ENCODE peak calls at places on chromosomes 4 and X, in five cellular contexts. One of them, this sample, is unnamed.

GRCh38 chr4:12084690-12085089 is 656.0 kb upstream of the HS3ST1 start:
- DNase-seq in left ventricle myocardium inferior: no peak
- DNase-seq in tibial nerve: no peak
- DNase-seq in heart right ventricle: no peak
- DNase-seq in HFF-Myc: no peak
- DNase-seq in this sample: no peak

GRCh38 chr4:38310446-38311043 is 350.3 kb downstream of the PTTG2 start:
- DNase-seq in left ventricle myocardium inferior: no peak
- DNase-seq in tibial nerve: no peak
- DNase-seq in heart right ventricle: no peak
- DNase-seq in HFF-Myc: no peak
- DNase-seq in this sample: no peak

GRCh38 chrX:108165349-108166111 is 74.0 kb downstream of the ATG4A start:
- DNase-seq in left ventricle myocardium inferior: no peak
- DNase-seq in tibial nerve: no peak
- DNase-seq in heart right ventricle: no peak
- DNase-seq in HFF-Myc: peak
- DNase-seq in this sample: no peak

GRCh38 chr4:183241771-183242170 is 78.3 kb downstream of the CLDN22 start:
- DNase-seq in left ventricle myocardium inferior: no peak
- DNase-seq in tibial nerve: no peak
- DNase-seq in heart right ventricle: no peak
- DNase-seq in HFF-Myc: no peak
- DNase-seq in this sample: no peak

GRCh38 chrX:103498786-103499185 is 20.5 kb downstream of the RAB40A start:
- DNase-seq in left ventricle myocardium inferior: no peak
- DNase-seq in tibial nerve: no peak
- DNase-seq in heart right ventricle: no peak
- DNase-seq in HFF-Myc: no peak
- DNase-seq in this sample: no peak

GRCh38 chr4:52244773-52245360 is 193.8 kb downstream of the SPATA18 start:
- DNase-seq in left ventricle myocardium inferior: no peak
- DNase-seq in tibial nerve: peak
- DNase-seq in heart right ventricle: no peak
- DNase-seq in HFF-Myc: no peak
- DNase-seq in this sample: peak

GRCh38 chr4:25993564-25994185 is 79.7 kb downstream of the SMIM20 start:
- DNase-seq in left ventricle myocardium inferior: peak
- DNase-seq in tibial nerve: no peak
- DNase-seq in heart right ventricle: peak
- DNase-seq in HFF-Myc: no peak
- DNase-seq in this sample: no peak

GRCh38 chr4:152534541-152535231 is 1.2 kb downstream of the FBXW7 start:
- DNase-seq in left ventricle myocardium inferior: peak
- DNase-seq in tibial nerve: no peak
- DNase-seq in heart right ventricle: peak
- DNase-seq in HFF-Myc: no peak
- DNase-seq in this sample: no peak

GRCh38 chr4:74665346-74665745 is 129.0 kb downstream of the BTC start:
- DNase-seq in left ventricle myocardium inferior: no peak
- DNase-seq in tibial nerve: no peak
- DNase-seq in heart right ventricle: no peak
- DNase-seq in HFF-Myc: no peak
- DNase-seq in this sample: no peak

GRCh38 chr4:184369871-184370270 is 104.5 kb downstream of the IRF2 start:
- DNase-seq in left ventricle myocardium inferior: no peak
- DNase-seq in tibial nerve: no peak
- DNase-seq in heart right ventricle: no peak
- DNase-seq in HFF-Myc: no peak
- DNase-seq in this sample: no peak

GRCh38 chrX:154724999-154725756 is 25.7 kb downstream of the GAB3 start:
- DNase-seq in left ventricle myocardium inferior: no peak
- DNase-seq in tibial nerve: no peak
- DNase-seq in heart right ventricle: no peak
- DNase-seq in HFF-Myc: no peak
- DNase-seq in this sample: no peak

GRCh38 chrX:110420771-110421498 is 62.3 kb downstream of the RTL9 start:
- DNase-seq in left ventricle myocardium inferior: no peak
- DNase-seq in tibial nerve: no peak
- DNase-seq in heart right ventricle: no peak
- DNase-seq in HFF-Myc: no peak
- DNase-seq in this sample: no peak

GRCh38 chr4:4643306-4643705 is 101.5 kb upstream of the STX18 start:
- DNase-seq in left ventricle myocardium inferior: no peak
- DNase-seq in tibial nerve: no peak
- DNase-seq in heart right ventricle: no peak
- DNase-seq in HFF-Myc: no peak
- DNase-seq in this sample: no peak

GRCh38 chr4:4642201-4643025 is 100.6 kb upstream of the STX18 start:
- DNase-seq in left ventricle myocardium inferior: no peak
- DNase-seq in tibial nerve: no peak
- DNase-seq in heart right ventricle: no peak
- DNase-seq in HFF-Myc: no peak
- DNase-seq in this sample: no peak

GRCh38 chr4:4647041-4647440 is 105.2 kb upstream of the STX18 start:
- DNase-seq in left ventricle myocardium inferior: no peak
- DNase-seq in tibial nerve: no peak
- DNase-seq in heart right ventricle: no peak
- DNase-seq in HFF-Myc: no peak
- DNase-seq in this sample: no peak

GRCh38 chr4:4641661-4642180 is 99.9 kb upstream of the STX18 start:
- DNase-seq in left ventricle myocardium inferior: no peak
- DNase-seq in tibial nerve: no peak
- DNase-seq in heart right ventricle: no peak
- DNase-seq in HFF-Myc: no peak
- DNase-seq in this sample: no peak

DNA sequence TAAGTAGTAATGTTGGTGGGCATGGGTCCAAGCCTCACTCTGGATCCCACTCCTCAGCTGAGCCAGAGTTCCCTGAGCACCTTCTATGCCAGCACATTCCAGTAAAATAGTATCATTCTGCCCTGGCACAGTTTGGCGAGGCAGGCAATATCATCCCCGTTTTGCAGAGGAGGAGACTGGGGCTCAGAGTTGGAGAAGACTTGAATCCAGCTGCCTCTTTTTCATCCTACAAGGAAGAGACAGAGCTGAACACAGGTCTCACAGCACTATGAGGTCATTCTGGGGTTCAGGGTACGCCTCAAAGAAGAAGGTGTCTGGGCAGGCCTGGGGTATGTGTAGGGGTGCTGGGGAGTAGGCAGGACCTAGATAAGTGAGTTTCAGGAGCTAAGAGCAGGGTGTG is 103.9 kb upstream of the STX18 start:
- DNase-seq in left ventricle myocardium inferior: no peak
- DNase-seq in tibial nerve: no peak
- DNase-seq in heart right ventricle: no peak
- DNase-seq in HFF-Myc: no peak
- DNase-seq in this sample: no peak
- H3K4me3 ChIP-seq in left ventricle myocardium inferior: no peak
- H3K4me3 ChIP-seq in tibial nerve: no peak
- H3K4me3 ChIP-seq in heart right ventricle: no peak
- H3K4me3 ChIP-seq in HFF-Myc: no peak
- H3K4me3 ChIP-seq in this sample: no peak

GRCh38 chrX:68918202-68918601 is 89.4 kb downstream of the EFNB1 start:
- DNase-seq in left ventricle myocardium inferior: no peak
- DNase-seq in tibial nerve: no peak
- DNase-seq in heart right ventricle: no peak
- DNase-seq in HFF-Myc: no peak
- DNase-seq in this sample: no peak
- TF ChIP-seq CTCF in left ventricle myocardium inferior: peak
- TF ChIP-seq CTCF in tibial nerve: no peak
- TF ChIP-seq CTCF in heart right ventricle: no peak
- TF ChIP-seq CTCF in HFF-Myc: no peak
- TF ChIP-seq CTCF in this sample: no peak

GRCh38 chr4:1794809-1795303 is 1.8 kb downstream of the FGFR3 start:
- DNase-seq in left ventricle myocardium inferior: no peak
- DNase-seq in tibial nerve: no peak
- DNase-seq in heart right ventricle: no peak
- DNase-seq in HFF-Myc: no peak
- DNase-seq in this sample: no peak

GRCh38 chr4:1795304-1796195 is 2.5 kb downstream of the FGFR3 start:
- DNase-seq in left ventricle myocardium inferior: no peak
- DNase-seq in tibial nerve: no peak
- DNase-seq in heart right ventricle: no peak
- DNase-seq in HFF-Myc: no peak
- DNase-seq in this sample: no peak

GRCh38 chr4:1793496-1793840 is 375 bp downstream of the FGFR3 start:
- DNase-seq in left ventricle myocardium inferior: peak
- DNase-seq in tibial nerve: no peak
- DNase-seq in heart right ventricle: peak
- DNase-seq in HFF-Myc: no peak
- DNase-seq in this sample: no peak

GRCh38 chr4:1792832-1793495 is at the start of gene FGFR3:
- DNase-seq in left ventricle myocardium inferior: peak
- DNase-seq in tibial nerve: no peak
- DNase-seq in heart right ventricle: peak
- DNase-seq in HFF-Myc: no peak
- DNase-seq in this sample: no peak

GRCh38 chr4:1793940-1794808 is 1.1 kb downstream of the FGFR3 start:
- DNase-seq in left ventricle myocardium inferior: no peak
- DNase-seq in tibial nerve: no peak
- DNase-seq in heart right ventricle: no peak
- DNase-seq in HFF-Myc: no peak
- DNase-seq in this sample: no peak
- H3K4me3 ChIP-seq in left ventricle myocardium inferior: peak
- H3K4me3 ChIP-seq in tibial nerve: peak
- H3K4me3 ChIP-seq in heart right ventricle: peak
- H3K4me3 ChIP-seq in HFF-Myc: peak
- H3K4me3 ChIP-seq in this sample: peak

DNA sequence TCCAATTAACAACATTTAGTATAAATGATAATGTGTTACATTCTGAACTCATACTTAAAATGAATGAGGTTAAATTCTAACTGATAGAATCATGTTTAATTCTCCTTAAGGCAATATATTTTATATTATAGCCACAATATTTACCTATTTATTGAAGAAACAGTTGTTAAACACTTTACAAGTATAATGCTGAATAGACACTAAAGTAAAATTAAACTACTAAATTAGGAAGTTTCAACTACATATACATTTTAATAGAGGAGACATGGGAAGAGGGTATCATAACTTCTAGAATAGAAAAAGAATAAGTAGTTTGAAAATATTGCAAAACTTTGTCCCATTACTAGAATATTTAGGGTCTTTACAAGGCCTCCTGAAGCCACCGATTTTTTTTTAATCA is 36.2 kb upstream of the GRIA2 start:
- DNase-seq in left ventricle myocardium inferior: no peak
- DNase-seq in tibial nerve: no peak
- DNase-seq in heart right ventricle: no peak
- DNase-seq in HFF-Myc: no peak
- DNase-seq in this sample: no peak
- TF ChIP-seq CTCF in left ventricle myocardium inferior: no peak
- TF ChIP-seq CTCF in tibial nerve: no peak
- TF ChIP-seq CTCF in heart right ventricle: no peak
- TF ChIP-seq CTCF in HFF-Myc: no peak
- TF ChIP-seq CTCF in this sample: no peak

DNA sequence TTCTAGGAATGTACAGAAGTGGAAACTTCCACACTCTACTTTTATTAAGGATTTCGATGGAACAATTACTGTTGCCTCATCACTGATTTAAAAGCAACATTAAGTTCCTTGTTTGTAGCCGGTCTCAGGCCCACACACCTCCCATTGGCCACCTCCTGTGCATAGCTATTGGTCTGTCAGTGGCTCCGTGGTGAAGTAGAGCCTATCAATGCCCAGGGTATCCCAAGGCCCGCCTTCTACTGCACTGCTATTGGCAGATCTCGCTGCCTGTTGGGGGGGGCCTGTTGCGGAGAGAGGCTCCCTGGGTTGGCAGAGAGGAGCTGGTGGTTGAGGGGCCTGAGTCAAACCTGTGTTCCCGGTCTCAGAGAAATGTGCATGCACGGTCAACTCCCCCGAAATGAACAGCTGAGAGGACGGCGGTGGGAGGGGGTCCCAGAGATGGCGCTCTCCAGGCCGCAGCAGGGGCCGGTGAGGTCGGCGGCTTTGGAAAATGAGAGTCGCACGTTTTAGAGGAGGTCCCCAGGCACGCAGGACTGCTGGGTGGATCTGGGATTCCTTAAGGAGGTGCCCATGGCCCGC is 4.9 kb upstream of the ARAF start:
- DNase-seq in left ventricle myocardium inferior: peak
- DNase-seq in tibial nerve: peak
- DNase-seq in heart right ventricle: peak
- DNase-seq in HFF-Myc: peak
- DNase-seq in this sample: peak
- H3K4me3 ChIP-seq in left ventricle myocardium inferior: peak
- H3K4me3 ChIP-seq in tibial nerve: peak
- H3K4me3 ChIP-seq in heart right ventricle: peak
- H3K4me3 ChIP-seq in HFF-Myc: peak
- H3K4me3 ChIP-seq in this sample: peak

DNA sequence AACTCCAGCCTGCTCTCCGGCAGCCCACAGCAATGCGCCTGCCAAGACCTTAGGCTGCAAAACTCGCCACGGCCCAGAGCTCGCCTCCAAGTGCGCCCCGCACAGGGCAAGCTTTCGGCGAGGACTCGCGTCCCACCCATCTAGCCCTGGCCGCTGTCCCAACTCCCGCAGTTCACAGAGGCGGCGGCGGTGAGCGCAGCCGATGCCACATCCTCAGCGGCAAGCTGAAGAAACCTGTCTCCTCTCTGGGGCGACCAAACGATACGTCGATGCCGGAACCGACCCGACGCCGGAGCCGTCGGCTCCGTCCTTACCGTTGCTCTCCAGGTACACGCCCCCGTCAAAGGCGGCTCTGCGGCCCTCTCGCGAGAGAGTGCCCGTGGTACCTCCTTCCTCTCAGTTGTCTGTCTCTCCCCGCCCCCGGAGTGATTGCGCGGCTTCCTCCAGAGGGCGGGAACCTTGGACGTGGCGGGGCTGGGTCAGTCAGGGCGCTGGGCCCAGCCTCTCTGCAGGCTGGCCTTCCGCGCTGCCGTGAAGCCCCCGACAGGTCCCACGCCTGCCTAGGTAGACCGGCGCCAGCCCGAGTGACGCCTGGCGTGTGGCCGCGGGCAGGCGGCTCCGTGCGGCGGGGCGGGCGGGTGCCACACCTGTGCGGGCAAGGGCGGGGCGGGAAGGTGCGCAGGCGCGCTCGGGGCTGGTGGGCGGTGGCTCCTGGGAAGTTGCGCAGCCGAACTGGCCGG is 380 bp upstream of the RAB33B start:
- DNase-seq in left ventricle myocardium inferior: peak
- DNase-seq in tibial nerve: peak
- DNase-seq in heart right ventricle: peak
- DNase-seq in HFF-Myc: peak
- DNase-seq in this sample: peak
- TF ChIP-seq CTCF in left ventricle myocardium inferior: no peak
- TF ChIP-seq CTCF in tibial nerve: peak
- TF ChIP-seq CTCF in heart right ventricle: no peak
- TF ChIP-seq CTCF in HFF-Myc: no peak
- TF ChIP-seq CTCF in this sample: peak